ENCODE peak calls at places on chromosomes 7 and 10, in six cellular contexts. L is epithelial cell of esophagus; C is OCI-LY7; Q is EL; M is stimulated activated naive CD4-positive, alpha-beta T cell treated with Interleukin-2 at 50 U/mL for 16 hours; D is T-helper 9 cell. Z is an unnamed sample.

GRCh38 chr10:22386396-22386928 is 41.2 kb downstream of the SPAG6 start:
- DNase-seq in L (no peak), C (no peak), Q (no peak), M (no peak), D (no peak), Z (no peak)

GRCh38 chr10:23325132-23325531 is 19.5 kb downstream of the C10orf67 start:
- DNase-seq in L (peak; percentile 20), C (no peak), Q (no peak), M (no peak), D (no peak), Z (no peak)

GRCh38 chr7:35022725-35023124 is 14.6 kb downstream of the DPY19L1 start:
- DNase-seq in L (no peak), C (no peak), Q (no peak), M (no peak), D (no peak), Z (no peak)

GRCh38 chr7:87105401-87105800 is 45.9 kb upstream of the ELAPOR2 start:
- DNase-seq in L (peak; percentile 17), C (no peak), Q (no peak), M (no peak), D (no peak), Z (no peak)

GRCh38 chr7:158407581-158408331 is 179.9 kb downstream of the PTPRN2 start:
- DNase-seq in L (peak; percentile 75), C (peak; percentile 30), Q (no peak), M (no peak), D (no peak), Z (no peak)

GRCh38 chr7:107024906-107025305 is 19.6 kb upstream of the PRKAR2B start:
- DNase-seq in L (no peak), C (no peak), Q (no peak), M (no peak), D (no peak), Z (no peak)

GRCh38 chr7:17941171-17941490 is 837 bp upstream of the SNX13 start:
- DNase-seq in L (peak; percentile 44), C (peak; percentile 8), Q (no peak), M (no peak), D (no peak), Z (no peak)

GRCh38 chr10:58475322-58476277 is 37.1 kb upstream of the BICC1 start:
- DNase-seq in L (no peak), C (no peak), Q (peak; percentile 82), M (no peak), D (no peak), Z (no peak)

GRCh38 chr10:5071411-5072198 is 22.6 kb upstream of the AKR1C3 start:
- DNase-seq in L (peak; percentile 92), C (no peak), Q (peak; percentile 36), M (no peak), D (no peak), Z (no peak)

GRCh38 chr7:130008941-130009847 is 42.0 kb downstream of the ZC3HC1 start:
- DNase-seq in L (peak; percentile 93), C (no peak), Q (peak; percentile 67), M (no peak), D (no peak), Z (no peak)

GRCh38 chr10:47357131-47357582 is 9.0 kb downstream of the RBP3 start:
- DNase-seq in L (no peak), C (no peak), Q (no peak), M (no peak), D (no peak), Z (no peak)